ENCODE peak calls at places on chromosomes 5 and 9, in eight cellular contexts. K is SHP77 treated with DMSO at 0.1 percent for 48 hours, L is GM04504, V is AG08395, B is HuH-7, S is anterior cingulate cortex, W is lower lobe of right lung, D is glutamatergic neuron. A is an unnamed sample.

GRCh38 chr9:1018121-1018520 is 32.0 kb upstream of the DMRT2 start:
- DNase-seq in K (no peak), L (no peak), V (peak), B (peak), S (no peak), W (no peak), D (peak), A (peak)

GRCh38 chr9:125141251-125141650 is 2.1 kb downstream of the SCAI start:
- DNase-seq in K (no peak), L (no peak), V (peak), B (no peak), S (no peak), W (no peak), D (no peak), A (no peak)

GRCh38 chr5:144167998-144168397 is 2.5 kb downstream of the YIPF5 start:
- DNase-seq in K (no peak), L (no peak), V (no peak), B (no peak), S (no peak), W (no peak), D (no peak), A (no peak)

GRCh38 chr9:114093761-114094505 is 5.2 kb downstream of the KIF12 start:
- DNase-seq in K (no peak), L (no peak), V (no peak), B (no peak), S (no peak), W (no peak), D (no peak), A (no peak)

GRCh38 chr5:164475339-164475977 is 970.0 kb downstream of the MAT2B start:
- DNase-seq in K (no peak), L (no peak), V (no peak), B (peak), S (no peak), W (no peak), D (no peak), A (no peak)

GRCh38 chr5:103021310-103021709 is 98.6 kb downstream of the GIN1 start:
- DNase-seq in K (no peak), L (peak), V (no peak), B (no peak), S (no peak), W (no peak), D (no peak), A (no peak)

GRCh38 chr5:72067682-72068470 is 39.4 kb upstream of the MAP1B start:
- DNase-seq in K (no peak), L (peak), V (peak), B (no peak), S (no peak), W (no peak), D (no peak), A (no peak)

GRCh38 chr5:118981783-118982182 is 6.6 kb downstream of the DTWD2 start:
- DNase-seq in K (no peak), L (peak), V (no peak), B (no peak), S (no peak), W (no peak), D (no peak), A (no peak)

GRCh38 chr9:23621166-23621565 is 204.9 kb downstream of the ELAVL2 start:
- DNase-seq in K (no peak), L (no peak), V (peak), B (no peak), S (no peak), W (no peak), D (peak), A (no peak)

GRCh38 chr5:79694652-79695051 is 5.0 kb downstream of the CMYA5 start:
- DNase-seq in K (no peak), L (no peak), V (no peak), B (no peak), S (no peak), W (no peak), D (no peak), A (no peak)

GRCh38 chr5:169029661-169030274 is 271.2 kb downstream of the SLIT3 start:
- DNase-seq in K (no peak), L (no peak), V (peak), B (no peak), S (no peak), W (no peak), D (no peak), A (no peak)

GRCh38 chr9:130918870-130919558 is 20.0 kb downstream of the FIBCD1 start:
- DNase-seq in K (no peak), L (no peak), V (no peak), B (no peak), S (peak), W (no peak), D (no peak), A (no peak)

GRCh38 chr9:95193480-95193879 is 124.0 kb downstream of the FANCC start:
- DNase-seq in K (no peak), L (no peak), V (no peak), B (no peak), S (no peak), W (no peak), D (no peak), A (no peak)

GRCh38 chr9:11158676-11159075 is 545.9 kb upstream of the PTPRD start:
- DNase-seq in K (no peak), L (no peak), V (no peak), B (no peak), S (no peak), W (no peak), D (no peak), A (no peak)

GRCh38 chr5:95595289-95595931 is 24.5 kb upstream of the GPR150 start:
- DNase-seq in K (no peak), L (no peak), V (no peak), B (no peak), S (no peak), W (no peak), D (no peak), A (no peak)

A was measured in WTC11.